ENCODE peak calls at places on chromosomes 3 and 15, in six cellular contexts. One of them, this sample, is unnamed.

GRCh38 chr3:9196009-9196408 is 53.4 kb downstream of the SRGAP3 start:
- DNase-seq in KBM-7: no peak
- DNase-seq in MCF 10A: no peak
- DNase-seq in fibroblast of mammary gland: no peak
- DNase-seq in aorta: no peak
- DNase-seq in HAP-1: no peak
- DNase-seq in this sample: no peak

GRCh38 chr15:65529754-65530317 is 427 bp upstream of the HACD3 start:
- DNase-seq in KBM-7: no peak
- DNase-seq in MCF 10A: no peak
- DNase-seq in aorta: no peak
- DNase-seq in fibroblast of mammary gland: no peak
- DNase-seq in HAP-1: peak
- DNase-seq in this sample: no peak

GRCh38 chr3:14803981-14804834 is 14.6 kb upstream of the FGD5 start:
- DNase-seq in fibroblast of mammary gland: no peak
- DNase-seq in KBM-7: no peak
- DNase-seq in HAP-1: no peak
- DNase-seq in MCF 10A: no peak
- DNase-seq in aorta: no peak
- DNase-seq in this sample: no peak

GRCh38 chr15:82535566-82536408 is 4.5 kb downstream of the RPS17 start:
- DNase-seq in KBM-7: peak
- DNase-seq in aorta: no peak
- DNase-seq in MCF 10A: no peak
- DNase-seq in fibroblast of mammary gland: no peak
- DNase-seq in HAP-1: peak
- DNase-seq in this sample: peak

GRCh38 chr3:52402101-52402521 is 42.8 kb downstream of the SEMA3G start:
- DNase-seq in aorta: peak
- DNase-seq in MCF 10A: no peak
- DNase-seq in fibroblast of mammary gland: no peak
- DNase-seq in HAP-1: no peak
- DNase-seq in KBM-7: no peak
- DNase-seq in this sample: no peak

GRCh38 chr3:161413855-161414210 is 42.5 kb upstream of the SPTSSB start:
- DNase-seq in aorta: no peak
- DNase-seq in KBM-7: no peak
- DNase-seq in MCF 10A: no peak
- DNase-seq in fibroblast of mammary gland: no peak
- DNase-seq in HAP-1: no peak
- DNase-seq in this sample: no peak

GRCh38 chr3:42032693-42033349 is 58.3 kb upstream of the TRAK1 start:
- DNase-seq in MCF 10A: peak
- DNase-seq in aorta: peak
- DNase-seq in fibroblast of mammary gland: peak
- DNase-seq in HAP-1: no peak
- DNase-seq in KBM-7: peak
- DNase-seq in this sample: no peak

GRCh38 chr3:68271145-68271544 is 616.7 kb upstream of the SUCLG2 start:
- DNase-seq in MCF 10A: peak
- DNase-seq in aorta: no peak
- DNase-seq in KBM-7: no peak
- DNase-seq in HAP-1: no peak
- DNase-seq in fibroblast of mammary gland: no peak
- DNase-seq in this sample: no peak

GRCh38 chr15:91940466-91941381 is 87.2 kb downstream of the SLCO3A1 start:
- DNase-seq in KBM-7: no peak
- DNase-seq in MCF 10A: peak
- DNase-seq in aorta: no peak
- DNase-seq in fibroblast of mammary gland: peak
- DNase-seq in HAP-1: no peak
- DNase-seq in this sample: no peak

GRCh38 chr15:101501703-101502373 is 12.3 kb upstream of the PCSK6 start:
- DNase-seq in MCF 10A: peak
- DNase-seq in fibroblast of mammary gland: no peak
- DNase-seq in KBM-7: peak
- DNase-seq in aorta: no peak
- DNase-seq in HAP-1: peak
- DNase-seq in this sample: peak

GRCh38 chr15:62404194-62404985 is 239.3 kb upstream of the C2CD4B start:
- DNase-seq in KBM-7: no peak
- DNase-seq in aorta: no peak
- DNase-seq in MCF 10A: no peak
- DNase-seq in fibroblast of mammary gland: peak
- DNase-seq in HAP-1: peak
- DNase-seq in this sample: no peak

GRCh38 chr3:27625848-27626247 is 96.3 kb downstream of the EOMES start:
- DNase-seq in KBM-7: no peak
- DNase-seq in fibroblast of mammary gland: no peak
- DNase-seq in MCF 10A: no peak
- DNase-seq in HAP-1: no peak
- DNase-seq in aorta: no peak
- DNase-seq in this sample: no peak

GRCh38 chr15:63015618-63016017 is 26.9 kb upstream of the TPM1 start:
- DNase-seq in KBM-7: no peak
- DNase-seq in HAP-1: no peak
- DNase-seq in MCF 10A: peak
- DNase-seq in fibroblast of mammary gland: peak
- DNase-seq in aorta: no peak
- DNase-seq in this sample: no peak

GRCh38 chr15:40982855-40983254 is 29.6 kb downstream of the CHAC1 start:
- DNase-seq in aorta: peak
- DNase-seq in MCF 10A: no peak
- DNase-seq in KBM-7: no peak
- DNase-seq in fibroblast of mammary gland: peak
- DNase-seq in HAP-1: no peak
- DNase-seq in this sample: no peak

GRCh38 chr3:128323206-128324081 is 143.2 kb downstream of the DNAJB8 start:
- DNase-seq in fibroblast of mammary gland: no peak
- DNase-seq in KBM-7: no peak
- DNase-seq in MCF 10A: no peak
- DNase-seq in aorta: peak
- DNase-seq in HAP-1: no peak
- DNase-seq in this sample: no peak

GRCh38 chr3:66350601-66351000 is 129.8 kb downstream of the SLC25A26 start:
- DNase-seq in MCF 10A: no peak
- DNase-seq in fibroblast of mammary gland: peak
- DNase-seq in HAP-1: no peak
- DNase-seq in aorta: no peak
- DNase-seq in KBM-7: no peak
- DNase-seq in this sample: no peak

GRCh38 chr15:40344631-40345120 is 3.9 kb upstream of the CCDC9B start:
- DNase-seq in MCF 10A: peak
- DNase-seq in aorta: peak
- DNase-seq in KBM-7: peak
- DNase-seq in fibroblast of mammary gland: peak
- DNase-seq in HAP-1: peak
- DNase-seq in this sample: peak

GRCh38 chr3:130468311-130468710 is 48.7 kb upstream of the COL6A6 start:
- DNase-seq in MCF 10A: no peak
- DNase-seq in HAP-1: no peak
- DNase-seq in aorta: no peak
- DNase-seq in fibroblast of mammary gland: no peak
- DNase-seq in KBM-7: no peak
- DNase-seq in this sample: no peak

GRCh38 chr3:115624029-115624645 is 827 bp downstream of the GAP43 start:
- DNase-seq in KBM-7: no peak
- DNase-seq in MCF 10A: no peak
- DNase-seq in aorta: no peak
- DNase-seq in HAP-1: no peak
- DNase-seq in fibroblast of mammary gland: peak
- DNase-seq in this sample: no peak

GRCh38 chr15:45715528-45715927 is 80.7 kb downstream of the SQOR start:
- DNase-seq in MCF 10A: peak
- DNase-seq in aorta: no peak
- DNase-seq in HAP-1: no peak
- DNase-seq in fibroblast of mammary gland: peak
- DNase-seq in KBM-7: peak
- DNase-seq in this sample: peak

GRCh38 chr15:40470423-40471104 is at the start of gene CHST14:
- DNase-seq in MCF 10A: peak
- DNase-seq in aorta: peak
- DNase-seq in fibroblast of mammary gland: peak
- DNase-seq in HAP-1: peak
- DNase-seq in KBM-7: peak
- DNase-seq in this sample: peak

GRCh38 chr3:67706934-67707333 is 52.5 kb upstream of the SUCLG2 start:
- DNase-seq in fibroblast of mammary gland: no peak
- DNase-seq in KBM-7: no peak
- DNase-seq in MCF 10A: no peak
- DNase-seq in HAP-1: no peak
- DNase-seq in aorta: no peak
- DNase-seq in this sample: no peak

GRCh38 chr15:101183226-101183925 is 68.5 kb downstream of the CHSY1 start:
- DNase-seq in KBM-7: no peak
- DNase-seq in HAP-1: no peak
- DNase-seq in aorta: no peak
- DNase-seq in fibroblast of mammary gland: no peak
- DNase-seq in MCF 10A: no peak
- DNase-seq in this sample: no peak

GRCh38 chr3:117217837-117218236 is 508.3 kb downstream of the TUSC7 start:
- DNase-seq in fibroblast of mammary gland: no peak
- DNase-seq in KBM-7: no peak
- DNase-seq in HAP-1: no peak
- DNase-seq in MCF 10A: no peak
- DNase-seq in aorta: no peak
- DNase-seq in this sample: no peak

GRCh38 chr3:114418724-114419543 is 125.1 kb downstream of the TIGIT start:
- DNase-seq in aorta: no peak
- DNase-seq in KBM-7: peak
- DNase-seq in HAP-1: peak
- DNase-seq in fibroblast of mammary gland: peak
- DNase-seq in MCF 10A: peak
- DNase-seq in this sample: peak

GRCh38 chr3:71478568-71478967 is 105.0 kb downstream of the FOXP1 start:
- DNase-seq in KBM-7: no peak
- DNase-seq in aorta: no peak
- DNase-seq in fibroblast of mammary gland: peak
- DNase-seq in HAP-1: no peak
- DNase-seq in MCF 10A: no peak
- DNase-seq in this sample: no peak

GRCh38 chr3:195895078-195895899 is 13.1 kb downstream of the TNK2 start:
- DNase-seq in HAP-1: peak
- DNase-seq in KBM-7: peak
- DNase-seq in fibroblast of mammary gland: no peak
- DNase-seq in aorta: peak
- DNase-seq in MCF 10A: peak
- DNase-seq in this sample: peak

GRCh38 chr3:139534992-139535879 is 4.3 kb downstream of the RBP1 start:
- DNase-seq in aorta: peak
- DNase-seq in HAP-1: no peak
- DNase-seq in KBM-7: no peak
- DNase-seq in MCF 10A: peak
- DNase-seq in fibroblast of mammary gland: peak
- DNase-seq in this sample: no peak

GRCh38 chr15:68557469-68558317 is 21.1 kb upstream of the CORO2B start:
- DNase-seq in fibroblast of mammary gland: no peak
- DNase-seq in KBM-7: no peak
- DNase-seq in MCF 10A: no peak
- DNase-seq in HAP-1: no peak
- DNase-seq in aorta: no peak
- DNase-seq in this sample: no peak

GRCh38 chr15:63176302-63176701 is 13.1 kb upstream of the RAB8B start:
- DNase-seq in KBM-7: no peak
- DNase-seq in MCF 10A: no peak
- DNase-seq in aorta: no peak
- DNase-seq in fibroblast of mammary gland: peak
- DNase-seq in HAP-1: no peak
- DNase-seq in this sample: no peak

GRCh38 chr3:185691622-185692021 is 105.5 kb downstream of the SENP2 start:
- DNase-seq in KBM-7: no peak
- DNase-seq in fibroblast of mammary gland: no peak
- DNase-seq in MCF 10A: no peak
- DNase-seq in aorta: no peak
- DNase-seq in HAP-1: no peak
- DNase-seq in this sample: no peak

GRCh38 chr3:59899068-59899467 is 849.2 kb upstream of the CFAP20DC start:
- DNase-seq in aorta: no peak
- DNase-seq in MCF 10A: no peak
- DNase-seq in fibroblast of mammary gland: no peak
- DNase-seq in HAP-1: no peak
- DNase-seq in KBM-7: no peak
- DNase-seq in this sample: no peak

This sample was measured in Karpas-422.